ENCODE peak calls at places on chromosomes 6 and 20, in eight cellular contexts. One of them, this sample, is unnamed. For H3K4me1, the result is how much of the 10 kb centered on the place peaks cover.

GRCh38 chr6:48962041-48962440 is 501.0 kb downstream of the MMUT start:
- DNase-seq in PC-9: no peak
- DNase-seq in neural progenitor cell: no peak
- DNase-seq in PC-3: no peak
- DNase-seq in K562: no peak
- DNase-seq in HCT116: no peak
- DNase-seq in endothelial cell of umbilical vein: no peak
- DNase-seq in GM23248: no peak
- DNase-seq in this sample: no peak

GRCh38 chr20:3782597-3782996 is 1.3 kb upstream of the SPEF1 start:
- DNase-seq in PC-9: no peak
- DNase-seq in neural progenitor cell: no peak
- DNase-seq in PC-3: no peak
- DNase-seq in K562: no peak
- DNase-seq in HCT116: no peak
- DNase-seq in endothelial cell of umbilical vein: no peak
- DNase-seq in GM23248: no peak
- DNase-seq in this sample: no peak

GRCh38 chr6:82741996-82742385 is 323.6 kb downstream of the UBE3D start:
- DNase-seq in PC-9: no peak
- DNase-seq in neural progenitor cell: peak
- DNase-seq in PC-3: no peak
- DNase-seq in K562: no peak
- DNase-seq in HCT116: no peak
- DNase-seq in endothelial cell of umbilical vein: no peak
- DNase-seq in GM23248: no peak
- DNase-seq in this sample: no peak

GRCh38 chr6:68012822-68013221 is 622.3 kb upstream of the ADGRB3 start:
- DNase-seq in PC-9: no peak
- DNase-seq in neural progenitor cell: no peak
- DNase-seq in PC-3: no peak
- DNase-seq in K562: no peak
- DNase-seq in HCT116: no peak
- DNase-seq in endothelial cell of umbilical vein: no peak
- DNase-seq in GM23248: no peak
- DNase-seq in this sample: no peak

GRCh38 chr6:100880149-100880900 is 804 bp downstream of the ASCC3 start:
- DNase-seq in PC-9: no peak
- DNase-seq in neural progenitor cell: no peak
- DNase-seq in PC-3: peak
- DNase-seq in K562: no peak
- DNase-seq in HCT116: no peak
- DNase-seq in endothelial cell of umbilical vein: peak
- DNase-seq in GM23248: peak
- DNase-seq in this sample: no peak

GRCh38 chr6:95231416-95231815 is 345.9 kb upstream of the MANEA start:
- DNase-seq in PC-9: no peak
- DNase-seq in neural progenitor cell: no peak
- DNase-seq in PC-3: no peak
- DNase-seq in K562: no peak
- DNase-seq in HCT116: no peak
- DNase-seq in endothelial cell of umbilical vein: no peak
- DNase-seq in GM23248: no peak
- DNase-seq in this sample: no peak

GRCh38 chr6:28587011-28587745 is 61.5 kb downstream of the GPX5 start:
- DNase-seq in PC-9: peak
- DNase-seq in neural progenitor cell: peak
- DNase-seq in PC-3: peak
- DNase-seq in K562: no peak
- DNase-seq in HCT116: no peak
- DNase-seq in endothelial cell of umbilical vein: no peak
- DNase-seq in GM23248: peak
- DNase-seq in this sample: no peak

GRCh38 chr6:44084231-44085014 is 42.8 kb downstream of the MRPL14 start:
- DNase-seq in PC-9: no peak
- DNase-seq in neural progenitor cell: peak
- DNase-seq in PC-3: no peak
- DNase-seq in K562: no peak
- DNase-seq in HCT116: peak
- DNase-seq in endothelial cell of umbilical vein: no peak
- DNase-seq in GM23248: no peak
- DNase-seq in this sample: peak

GRCh38 chr20:46545077-46545826 is 5.2 kb downstream of the OCSTAMP start:
- DNase-seq in PC-9: no peak
- DNase-seq in neural progenitor cell: no peak
- DNase-seq in PC-3: no peak
- DNase-seq in K562: no peak
- DNase-seq in HCT116: no peak
- DNase-seq in endothelial cell of umbilical vein: no peak
- DNase-seq in GM23248: peak
- DNase-seq in this sample: peak

GRCh38 chr20:38186788-38187221 is 21.7 kb upstream of the TGM2 start:
- DNase-seq in PC-9: peak
- DNase-seq in neural progenitor cell: no peak
- DNase-seq in PC-3: peak
- DNase-seq in K562: no peak
- DNase-seq in HCT116: peak
- DNase-seq in endothelial cell of umbilical vein: peak
- DNase-seq in GM23248: peak
- DNase-seq in this sample: no peak

GRCh38 chr20:8527998-8528397 is 395.9 kb downstream of the PLCB1 start:
- DNase-seq in PC-9: no peak
- DNase-seq in neural progenitor cell: no peak
- DNase-seq in PC-3: peak
- DNase-seq in K562: no peak
- DNase-seq in HCT116: no peak
- DNase-seq in endothelial cell of umbilical vein: peak
- DNase-seq in GM23248: peak
- DNase-seq in this sample: no peak

GRCh38 chr6:156562636-156563035 is 214.5 kb upstream of the ARID1B start:
- DNase-seq in PC-9: no peak
- DNase-seq in neural progenitor cell: no peak
- DNase-seq in PC-3: no peak
- DNase-seq in K562: no peak
- DNase-seq in HCT116: no peak
- DNase-seq in endothelial cell of umbilical vein: no peak
- DNase-seq in GM23248: no peak
- DNase-seq in this sample: no peak

GRCh38 chr20:9360427-9360826 is 154.0 kb upstream of the LAMP5 start:
- DNase-seq in PC-9: no peak
- DNase-seq in neural progenitor cell: no peak
- DNase-seq in PC-3: no peak
- DNase-seq in K562: no peak
- DNase-seq in HCT116: no peak
- DNase-seq in endothelial cell of umbilical vein: no peak
- DNase-seq in GM23248: no peak
- DNase-seq in this sample: no peak

GRCh38 chr6:135887069-135887468 is 35.6 kb downstream of the PDE7B start:
- DNase-seq in PC-9: no peak
- DNase-seq in neural progenitor cell: no peak
- DNase-seq in PC-3: no peak
- DNase-seq in K562: no peak
- DNase-seq in HCT116: no peak
- DNase-seq in endothelial cell of umbilical vein: no peak
- DNase-seq in GM23248: no peak
- DNase-seq in this sample: no peak

GRCh38 chr20:43914697-43915208 is at the start of gene TOX2:
- DNase-seq in PC-9: peak
- DNase-seq in neural progenitor cell: peak
- DNase-seq in PC-3: no peak
- DNase-seq in K562: peak
- DNase-seq in HCT116: no peak
- DNase-seq in endothelial cell of umbilical vein: no peak
- DNase-seq in GM23248: peak
- DNase-seq in this sample: no peak

GRCh38 chr20:57106030-57106682 is 160.3 kb downstream of the BMP7 start:
- DNase-seq in PC-9: no peak
- DNase-seq in neural progenitor cell: no peak
- DNase-seq in PC-3: no peak
- DNase-seq in K562: peak
- DNase-seq in HCT116: peak
- DNase-seq in endothelial cell of umbilical vein: no peak
- DNase-seq in GM23248: no peak
- DNase-seq in this sample: no peak

GRCh38 chr6:126066068-126067048 is 80.0 kb downstream of the TRMT11 start:
- DNase-seq in PC-9: no peak
- DNase-seq in neural progenitor cell: no peak
- DNase-seq in PC-3: no peak
- DNase-seq in K562: no peak
- DNase-seq in HCT116: no peak
- DNase-seq in endothelial cell of umbilical vein: no peak
- DNase-seq in GM23248: no peak
- DNase-seq in this sample: no peak

DNA sequence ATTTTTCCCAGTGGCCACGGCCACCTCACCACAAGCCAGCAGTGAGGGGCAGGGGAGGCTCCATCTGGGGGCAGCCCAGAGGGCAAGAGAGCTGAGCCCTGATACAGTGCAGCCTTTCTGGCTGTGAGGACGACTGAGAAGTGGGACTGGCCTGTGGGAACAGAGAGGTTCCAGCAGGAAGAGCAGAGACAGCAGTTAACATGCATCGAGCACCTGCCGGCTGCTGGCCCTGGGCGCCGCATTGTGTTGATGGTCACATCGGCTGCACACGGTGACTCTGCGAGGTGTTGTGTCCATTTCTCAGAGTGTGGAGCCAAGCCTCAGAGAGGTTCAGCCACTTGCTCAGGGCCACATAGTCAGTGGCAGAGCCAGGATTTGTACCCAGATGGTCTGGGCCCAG is 9.8 kb downstream of the FOXS1 start:
- DNase-seq in PC-9: no peak
- DNase-seq in neural progenitor cell: no peak
- DNase-seq in PC-3: no peak
- DNase-seq in K562: no peak
- DNase-seq in HCT116: no peak
- DNase-seq in endothelial cell of umbilical vein: no peak
- DNase-seq in GM23248: no peak
- DNase-seq in this sample: no peak
- TF ChIP-seq EZH2 in PC-9: no peak
- TF ChIP-seq EZH2 in neural progenitor cell: no peak
- TF ChIP-seq EZH2 in PC-3: no peak
- TF ChIP-seq EZH2 in K562: no peak
- TF ChIP-seq EZH2 in HCT116: no peak
- TF ChIP-seq EZH2 in endothelial cell of umbilical vein: no peak
- TF ChIP-seq EZH2 in GM23248: no peak
- TF ChIP-seq EZH2 in this sample: no peak

DNA sequence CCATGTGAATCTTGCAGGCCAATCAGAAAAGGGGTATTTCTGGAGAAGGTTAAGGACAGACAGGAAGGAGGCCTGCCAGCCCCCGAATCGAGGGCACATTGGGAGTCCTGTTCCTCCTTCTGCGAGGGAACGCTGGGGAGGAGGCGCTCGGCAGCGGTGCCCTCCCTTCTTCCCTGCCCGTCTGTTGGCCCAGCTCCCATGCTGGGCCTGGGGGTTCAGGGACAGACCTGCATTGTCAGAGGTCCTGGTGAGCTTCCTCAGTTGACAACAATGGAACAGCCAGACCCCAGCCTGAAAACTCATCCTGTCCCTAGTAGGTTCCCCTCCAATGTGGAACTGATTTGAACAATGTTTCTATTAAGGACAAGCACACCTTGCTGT is 15.1 kb upstream of the SYNJ2 start:
- DNase-seq in PC-9: no peak
- DNase-seq in neural progenitor cell: no peak
- DNase-seq in PC-3: no peak
- DNase-seq in K562: no peak
- DNase-seq in HCT116: no peak
- DNase-seq in endothelial cell of umbilical vein: no peak
- DNase-seq in GM23248: no peak
- DNase-seq in this sample: no peak
- H3K27ac ChIP-seq in PC-9: no peak
- H3K27ac ChIP-seq in neural progenitor cell: no peak
- H3K27ac ChIP-seq in PC-3: no peak
- H3K27ac ChIP-seq in K562: no peak
- H3K27ac ChIP-seq in HCT116: no peak
- H3K27ac ChIP-seq in endothelial cell of umbilical vein: no peak
- H3K27ac ChIP-seq in GM23248: no peak
- H3K27ac ChIP-seq in this sample: no peak

GRCh38 chr20:41142241-41142640 is 4.9 kb downstream of the PLCG1 start:
- DNase-seq in PC-9: no peak
- DNase-seq in neural progenitor cell: no peak
- DNase-seq in PC-3: no peak
- DNase-seq in K562: no peak
- DNase-seq in HCT116: no peak
- DNase-seq in endothelial cell of umbilical vein: no peak
- DNase-seq in GM23248: no peak
- DNase-seq in this sample: peak

GRCh38 chr20:41142914-41143313 is 5.6 kb downstream of the PLCG1 start:
- DNase-seq in PC-9: no peak
- DNase-seq in neural progenitor cell: no peak
- DNase-seq in PC-3: no peak
- DNase-seq in K562: no peak
- DNase-seq in HCT116: no peak
- DNase-seq in endothelial cell of umbilical vein: no peak
- DNase-seq in GM23248: no peak
- DNase-seq in this sample: peak

GRCh38 chr20:41139227-41140093 is 2.1 kb downstream of the PLCG1 start:
- DNase-seq in PC-9: no peak
- DNase-seq in neural progenitor cell: no peak
- DNase-seq in PC-3: no peak
- DNase-seq in K562: no peak
- DNase-seq in HCT116: no peak
- DNase-seq in endothelial cell of umbilical vein: no peak
- DNase-seq in GM23248: no peak
- DNase-seq in this sample: no peak

GRCh38 chr20:41140226-41141133 is 3.1 kb downstream of the PLCG1 start:
- DNase-seq in PC-9: no peak
- DNase-seq in neural progenitor cell: no peak
- DNase-seq in PC-3: no peak
- DNase-seq in K562: no peak
- DNase-seq in HCT116: no peak
- DNase-seq in endothelial cell of umbilical vein: no peak
- DNase-seq in GM23248: no peak
- DNase-seq in this sample: no peak

GRCh38 chr20:41141153-41141815 is 3.9 kb downstream of the PLCG1 start:
- DNase-seq in PC-9: no peak
- DNase-seq in neural progenitor cell: no peak
- DNase-seq in PC-3: no peak
- DNase-seq in K562: peak
- DNase-seq in HCT116: no peak
- DNase-seq in endothelial cell of umbilical vein: peak
- DNase-seq in GM23248: peak
- DNase-seq in this sample: no peak
- H3K4me1 ChIP-seq in PC-9: under half
- H3K4me1 ChIP-seq in neural progenitor cell: under half
- H3K4me1 ChIP-seq in PC-3: under half
- H3K4me1 ChIP-seq in K562: under half
- H3K4me1 ChIP-seq in HCT116: under half
- H3K4me1 ChIP-seq in endothelial cell of umbilical vein: half or more
- H3K4me1 ChIP-seq in GM23248: under half
- H3K4me1 ChIP-seq in this sample: half or more

DNA sequence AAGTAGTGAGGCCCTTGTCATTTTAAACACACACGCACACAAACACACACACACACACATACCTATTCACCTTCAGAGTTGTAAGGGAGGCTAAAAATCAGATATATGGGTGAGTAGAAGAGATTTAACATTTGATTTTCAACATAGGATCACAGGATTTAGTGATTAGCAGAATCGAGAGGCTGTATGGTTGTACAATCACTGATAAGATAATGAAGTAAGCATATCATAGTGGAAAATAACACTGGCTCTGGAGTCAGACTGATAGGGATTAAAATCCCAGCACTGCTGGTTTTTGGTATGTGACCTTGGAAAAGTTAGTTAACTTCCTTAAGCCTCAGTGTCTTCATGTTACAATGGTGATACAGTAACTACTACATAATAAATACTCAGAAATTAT is 40.8 kb downstream of the RNF217 start:
- DNase-seq in PC-9: no peak
- DNase-seq in neural progenitor cell: no peak
- DNase-seq in PC-3: no peak
- DNase-seq in K562: no peak
- DNase-seq in HCT116: no peak
- DNase-seq in endothelial cell of umbilical vein: no peak
- DNase-seq in GM23248: no peak
- DNase-seq in this sample: no peak
- TF ChIP-seq EZH2 in PC-9: no peak
- TF ChIP-seq EZH2 in neural progenitor cell: no peak
- TF ChIP-seq EZH2 in PC-3: no peak
- TF ChIP-seq EZH2 in K562: no peak
- TF ChIP-seq EZH2 in HCT116: no peak
- TF ChIP-seq EZH2 in endothelial cell of umbilical vein: no peak
- TF ChIP-seq EZH2 in GM23248: no peak
- TF ChIP-seq EZH2 in this sample: no peak